ENCODE peak calls at places on chromosomes 16 and 17, in seven cellular contexts. Z, G, U, L, Y, C and A are unnamed samples.

GRCh38 chr16:49473773-49474172 is 100.2 kb downstream of the C16orf78 start:
- DNase-seq in Z (no peak), G (no peak), U (no peak), L (no peak), Y (no peak), C (no peak), A (no peak)

GRCh38 chr16:28977703-28978641 is 3.4 kb downstream of the SPNS1 start:
- DNase-seq in Z (no peak), G (no peak), U (no peak), L (no peak), Y (no peak), C (no peak), A (no peak)

GRCh38 chr17:68509151-68510057 is 2.8 kb upstream of the PRKAR1A start:
- DNase-seq in Z (peak; percentile 64), G (no peak), U (no peak), L (no peak), Y (no peak), C (no peak), A (peak; percentile 3)

GRCh38 chr17:40795019-40795667 is 4.6 kb downstream of the KRT28 start:
- DNase-seq in Z (no peak), G (no peak), U (no peak), L (no peak), Y (no peak), C (no peak), A (no peak)

GRCh38 chr16:57503366-57503765 is 17.1 kb upstream of the DOK4 start:
- DNase-seq in Z (no peak), G (no peak), U (no peak), L (no peak), Y (no peak), C (no peak), A (no peak)

GRCh38 chr16:11955713-11956123 is 9.3 kb upstream of the TNFRSF17 start:
- DNase-seq in Z (no peak), G (no peak), U (peak; percentile 43), L (peak; percentile 98), Y (no peak), C (peak; percentile 56), A (no peak)

GRCh38 chr16:57601801-57602478 is 26.5 kb upstream of the ADGRG1 start:
- DNase-seq in Z (no peak), G (no peak), U (no peak), L (no peak), Y (peak; percentile 80), C (no peak), A (peak; percentile 81)

GRCh38 chr17:47076171-47076570 is 97.1 kb upstream of the RPRML start:
- DNase-seq in Z (no peak), G (no peak), U (peak; percentile 99), L (no peak), Y (no peak), C (no peak), A (peak; percentile 33)

GRCh38 chr16:2236362-2237075 is at the start of gene DNASE1L2:
- DNase-seq in Z (no peak), G (no peak), U (no peak), L (no peak), Y (peak; percentile 64), C (no peak), A (no peak)

GRCh38 chr17:65099941-65100315 is 37.2 kb upstream of the RGS9 start:
- DNase-seq in Z (no peak), G (peak; percentile 85), U (peak; percentile 32), L (no peak), Y (peak; percentile 86), C (peak; percentile 52), A (peak; percentile 65)

GRCh38 chr16:46832757-46833464 is 1.9 kb upstream of the C16orf87 start:
- DNase-seq in Z (no peak), G (no peak), U (no peak), L (no peak), Y (no peak), C (no peak), A (no peak)

GRCh38 chr17:69857412-69857835 is 217.6 kb upstream of the KCNJ16 start:
- DNase-seq in Z (no peak), G (peak; percentile 76), U (no peak), L (no peak), Y (no peak), C (peak; percentile 18), A (peak; percentile 85)

GRCh38 chr17:57459286-57459915 is 203.1 kb downstream of the MSI2 start:
- DNase-seq in Z (no peak), G (peak; percentile 57), U (no peak), L (no peak), Y (no peak), C (no peak), A (peak; percentile 68)

GRCh38 chr17:7842950-7843535 is 9.0 kb downstream of the KDM6B start:
- DNase-seq in Z (peak; percentile 82), G (peak; percentile 72), U (peak; percentile 61), L (peak; percentile 85), Y (peak; percentile 90), C (peak; percentile 71), A (peak; percentile 92)

GRCh38 chr17:4536259-4536741 is 18.9 kb downstream of the MYBBP1A start:
- DNase-seq in Z (peak; percentile 30), G (no peak), U (no peak), L (no peak), Y (peak; percentile 66), C (no peak), A (no peak)

GRCh38 chr16:86514656-86515376 is 4.5 kb downstream of the FOXF1 start:
- DNase-seq in Z (no peak), G (no peak), U (no peak), L (no peak), Y (no peak), C (no peak), A (no peak)

GRCh38 chr17:79830303-79830702 is 8.9 kb downstream of the CBX4 start:
- DNase-seq in Z (no peak), G (no peak), U (no peak), L (no peak), Y (no peak), C (no peak), A (peak; percentile 75)

GRCh38 chr17:82235775-82236141 is 6.9 kb downstream of the SLC16A3 start:
- DNase-seq in Z (peak; percentile 74), G (no peak), U (no peak), L (no peak), Y (no peak), C (no peak), A (no peak)

GRCh38 chr17:1511756-1512321 is 4.6 kb downstream of the INPP5K start:
- DNase-seq in Z (no peak), G (no peak), U (peak; percentile 86), L (no peak), Y (no peak), C (no peak), A (no peak)

GRCh38 chr17:30433514-30433913 is 43.7 kb upstream of the GOSR1 start:
- DNase-seq in Z (no peak), G (peak; percentile 42), U (peak; percentile 68), L (peak; percentile 27), Y (no peak), C (peak; percentile 37), A (peak; percentile 32)

GRCh38 chr17:47267354-47267828 is 13.8 kb downstream of the ITGB3 start:
- DNase-seq in Z (no peak), G (peak; percentile 22), U (peak; percentile 70), L (peak; percentile 38), Y (no peak), C (peak; percentile 97), A (no peak)

GRCh38 chr16:25834101-25834500 is 142.3 kb downstream of the HS3ST4 start:
- DNase-seq in Z (no peak), G (no peak), U (no peak), L (no peak), Y (no peak), C (no peak), A (no peak)